ENCODE peak calls at places on chromosomes 16 and 17, in six cellular contexts. Q, M, L, K, A and U are unnamed samples.
A peak's percentile ranks its signal among the peaks of the same experiment; 100 is the strongest.

GRCh38 chr16:78684040-78684611 is 584.7 kb downstream of the WWOX start:
- DNase-seq in A (peak; percentile 71), Q (no peak), L (peak; percentile 95), K (no peak), M (peak; percentile 87), U (no peak)

GRCh38 chr16:80407265-80407987 is 133.4 kb upstream of the DYNLRB2 start:
- DNase-seq in Q (no peak), K (no peak), M (no peak), L (no peak), A (no peak), U (no peak)

GRCh38 chr16:68085259-68086071 is at the start of gene NFATC3:
- DNase-seq in L (peak; percentile 97), Q (peak; percentile 98), A (peak; percentile 99), M (peak; percentile 99), K (peak; percentile 95), U (peak; percentile 98)

GRCh38 chr17:40487371-40488020 is 13.9 kb downstream of the TNS4 start:
- DNase-seq in Q (no peak), L (no peak), K (no peak), A (no peak), M (no peak), U (no peak)

GRCh38 chr16:72877374-72878028 is 170.4 kb downstream of the ZFHX3 start:
- DNase-seq in K (no peak), Q (no peak), L (peak; percentile 80), A (peak; percentile 61), M (no peak), U (no peak)

GRCh38 chr17:4407851-4408250 is 25.9 kb upstream of the SPNS3 start:
- DNase-seq in K (no peak), Q (no peak), L (no peak), M (no peak), A (no peak), U (no peak)

GRCh38 chr17:19331134-19331533 is 31.4 kb downstream of the B9D1 start:
- DNase-seq in A (no peak), M (no peak), Q (no peak), L (peak; percentile 89), K (no peak), U (no peak)

GRCh38 chr16:7183768-7184167 is 148.9 kb upstream of the RBFOX1 start:
- DNase-seq in M (no peak), L (no peak), K (no peak), A (no peak), Q (no peak), U (no peak)

GRCh38 chr17:14712471-14713075 is 411.7 kb downstream of the HS3ST3B1 start:
- DNase-seq in M (no peak), K (no peak), A (no peak), Q (no peak), L (peak; percentile 29), U (no peak)

GRCh38 chr16:2919511-2920255 is 8.0 kb downstream of the FLYWCH1 start:
- DNase-seq in A (peak; percentile 68), K (peak; percentile 81), Q (peak; percentile 49), M (no peak), L (peak; percentile 71), U (peak; percentile 68)

GRCh38 chr16:64343061-64343819 is 778.6 kb downstream of the CDH11 start:
- DNase-seq in A (no peak), Q (no peak), L (peak; percentile 58), M (no peak), K (no peak), U (no peak)

GRCh38 chr17:76725580-76726230 is 701 bp downstream of the JMJD6 start:
- DNase-seq in L (peak; percentile 73), K (no peak), A (peak; percentile 94), M (peak; percentile 81), Q (peak; percentile 49), U (peak; percentile 54)

GRCh38 chr16:6684076-6684673 is 648.5 kb upstream of the RBFOX1 start:
- DNase-seq in Q (no peak), A (no peak), K (peak; percentile 20), M (no peak), L (no peak), U (no peak)

GRCh38 chr17:5526821-5527598 is 40.6 kb downstream of the MIS12 start:
- DNase-seq in Q (no peak), K (no peak), M (no peak), A (peak; percentile 97), L (peak; percentile 97), U (no peak)

GRCh38 chr17:81599719-81600486 is 37.0 kb downstream of the NPLOC4 start:
- DNase-seq in M (no peak), Q (no peak), A (peak; percentile 45), K (no peak), L (peak; percentile 77), U (no peak)

GRCh38 chr17:19344311-19345066 is 18.0 kb downstream of the B9D1 start:
- DNase-seq in Q (no peak), M (no peak), K (peak; percentile 64), A (no peak), L (no peak), U (no peak)

GRCh38 chr17:33050611-33051140 is 59.0 kb downstream of the SPACA3 start:
- DNase-seq in A (no peak), Q (no peak), M (no peak), L (no peak), K (no peak), U (no peak)

GRCh38 chr17:72502111-72502939 is 381.5 kb downstream of the SOX9 start:
- DNase-seq in A (no peak), K (no peak), M (peak; percentile 62), L (peak; percentile 58), Q (no peak), U (no peak)